ENCODE peak calls at places on chromosomes 1 and 21, in eight cellular contexts. M is HCT116, P is GM12878, W is HepG2, R is Panc1, O is upper lobe of left lung, Y is K562, Q is GM23338. U is an unnamed sample.

GRCh38 chr1:226422478-226422877 is 14.6 kb upstream of the PARP1 start:
- ATAC-seq in M (no peak), P (no peak), W (no peak), R (no peak), O (no peak), Y (no peak), Q (no peak), U (no peak)

GRCh38 chr1:40986929-40987328 is 7.4 kb downstream of the CTPS1 start:
- ATAC-seq in M (no peak), P (no peak), W (peak; percentile 52), R (no peak), O (no peak), Y (no peak), Q (no peak), U (no peak)

GRCh38 chr1:41767534-41767933 is 151.2 kb downstream of the HIVEP3 start:
- ATAC-seq in M (no peak), P (no peak), W (no peak), R (no peak), O (no peak), Y (no peak), Q (no peak), U (no peak)

GRCh38 chr1:54928327-54928726 is 41.3 kb upstream of the DHCR24 start:
- ATAC-seq in M (no peak), P (no peak), W (no peak), R (no peak), O (no peak), Y (no peak), Q (no peak), U (no peak)

GRCh38 chr1:15626269-15626668 is 9.0 kb downstream of the DDI2 start:
- ATAC-seq in M (no peak), P (no peak), W (no peak), R (no peak), O (no peak), Y (no peak), Q (no peak), U (no peak)

GRCh38 chr1:152110860-152111514 is 4.3 kb downstream of the TCHH start:
- ATAC-seq in M (peak; percentile 54), P (no peak), W (peak; percentile 66), R (peak; percentile 83), O (peak; percentile 60), Y (no peak), Q (peak; percentile 22), U (no peak)

GRCh38 chr1:42660907-42661500 is 2.8 kb downstream of the PPIH start:
- ATAC-seq in M (no peak), P (peak; percentile 23), W (no peak), R (no peak), O (no peak), Y (no peak), Q (no peak), U (no peak)

GRCh38 chr1:16109571-16109970 is 36.1 kb upstream of the FAM131C start:
- ATAC-seq in M (no peak), P (no peak), W (no peak), R (no peak), O (no peak), Y (no peak), Q (no peak), U (no peak)

GRCh38 chr1:218996362-218996761 is 177.3 kb upstream of the LYPLAL1 start:
- ATAC-seq in M (peak; percentile 69), P (peak; percentile 51), W (no peak), R (no peak), O (no peak), Y (peak; percentile 69), Q (no peak), U (no peak)

GRCh38 chr1:21247892-21248715 is 42.2 kb downstream of the ECE1 start:
- ATAC-seq in M (no peak), P (no peak), W (peak; percentile 73), R (no peak), O (no peak), Y (no peak), Q (no peak), U (no peak)

GRCh38 chr1:9317591-9318331 is 25.1 kb downstream of the SPSB1 start:
- ATAC-seq in M (peak; percentile 65), P (no peak), W (no peak), R (peak; percentile 46), O (peak; percentile 16), Y (no peak), Q (no peak), U (peak; percentile 58)

GRCh38 chr1:161031874-161032273 is 6.9 kb downstream of the TSTD1 start:
- ATAC-seq in M (no peak), P (no peak), W (no peak), R (no peak), O (no peak), Y (no peak), Q (no peak), U (no peak)

GRCh38 chr1:113802367-113803007 is 9.8 kb downstream of the RSBN1 start:
- ATAC-seq in M (no peak), P (no peak), W (no peak), R (no peak), O (no peak), Y (peak; percentile 20), Q (no peak), U (no peak)

GRCh38 chr1:50603274-50604271 is 180.3 kb upstream of the DMRTA2 start:
- ATAC-seq in M (peak; percentile 69), P (peak; percentile 66), W (no peak), R (peak; percentile 87), O (no peak), Y (no peak), Q (no peak), U (no peak)

GRCh38 chr1:101100674-101101073 is 75.1 kb upstream of the DPH5 start:
- ATAC-seq in M (no peak), P (peak; percentile 68), W (no peak), R (no peak), O (no peak), Y (no peak), Q (no peak), U (no peak)

GRCh38 chr1:208213786-208214185 is 30.4 kb downstream of the PLXNA2 start:
- ATAC-seq in M (no peak), P (no peak), W (no peak), R (no peak), O (peak; percentile 62), Y (peak; percentile 16), Q (no peak), U (peak; percentile 41)

GRCh38 chr21:29443398-29444010 is 144.8 kb downstream of the BACH1 start:
- ATAC-seq in M (no peak), P (peak; percentile 48), W (no peak), R (no peak), O (no peak), Y (no peak), Q (no peak), U (no peak)

DNA sequence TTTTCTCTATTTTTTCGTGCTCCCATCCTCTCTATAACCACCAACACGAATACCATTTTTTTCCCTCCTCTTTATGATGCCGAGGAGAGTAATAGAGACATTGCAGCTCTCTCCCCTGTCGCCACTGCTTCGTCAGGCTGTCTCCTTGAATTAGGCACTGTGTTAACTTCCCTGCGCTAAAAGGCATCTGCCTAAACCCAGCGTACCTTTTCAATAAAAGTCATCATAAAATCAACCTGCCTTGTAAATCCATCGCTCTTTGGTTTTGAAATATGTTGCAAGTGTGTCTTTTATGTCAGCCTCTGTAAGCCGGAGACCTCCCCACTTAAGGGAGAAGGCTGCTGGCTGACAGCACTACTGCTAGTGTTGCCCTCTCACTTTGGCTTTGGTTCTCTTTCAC is 8.7 kb downstream of the RNF220 start:
- ATAC-seq in M (no peak), P (no peak), W (no peak), R (no peak), O (no peak), Y (no peak), Q (no peak), U (no peak)
- H3K4me3 ChIP-seq in M (no peak overlapping the region), P (no peak overlapping the region), W (no peak overlapping the region), R (no peak overlapping the region), O (no peak overlapping the region), Y (no peak overlapping the region), Q (no peak overlapping the region), U (no peak overlapping the region)

DNA sequence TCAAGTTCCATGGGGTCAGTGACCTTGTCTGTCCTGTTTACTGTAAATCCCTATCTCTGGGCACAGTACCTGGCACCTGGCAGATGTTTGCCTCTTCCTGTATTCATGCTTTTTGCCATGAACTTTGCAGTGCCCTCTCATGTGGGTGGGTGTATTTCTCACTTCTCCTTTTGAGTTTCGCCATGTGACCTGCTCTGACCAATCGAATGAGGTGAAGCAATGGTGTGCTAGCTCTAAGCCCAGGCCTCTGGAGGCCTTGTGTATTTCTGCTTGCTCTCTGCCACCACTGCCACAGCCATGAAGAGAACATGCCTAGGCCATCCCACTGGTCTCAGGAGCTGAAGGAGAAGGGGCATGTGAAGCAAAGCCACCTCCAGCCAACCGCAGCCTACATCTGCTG is 185.5 kb upstream of the ZC3H12A start:
- ATAC-seq in M (no peak), P (peak; percentile 99), W (no peak), R (no peak), O (peak; percentile 15), Y (peak; percentile 68), Q (no peak), U (no peak)
- TF ChIP-seq POLR2AphosphoS5 in M (no peak), P (peak; percentile 63), W (no peak), R (no peak), O (no peak), Y (no peak), Q (no peak), U (no peak)

GRCh38 chr1:202135221-202135721 is 9.3 kb downstream of the ARL8A start:
- ATAC-seq in M (peak; percentile 92), P (peak; percentile 97), W (peak; percentile 92), R (peak; percentile 93), O (peak; percentile 82), Y (peak; percentile 95), Q (peak; percentile 82), U (peak; percentile 49)
- H3K4me3 ChIP-seq in M (no peak overlapping the region), P (no peak overlapping the region), W (no peak overlapping the region), R (no peak overlapping the region), O (no peak overlapping the region), Y (no peak overlapping the region), Q (no peak overlapping the region), U (no peak overlapping the region)

GRCh38 chr21:31531967-31532366 is 127.5 kb upstream of the SOD1 start:
- ATAC-seq in M (no peak), P (no peak), W (no peak), R (no peak), O (no peak), Y (no peak), Q (peak; percentile 22), U (no peak)

GRCh38 chr21:31530918-31531705 is 128.4 kb upstream of the SOD1 start:
- ATAC-seq in M (no peak), P (no peak), W (no peak), R (peak; percentile 48), O (no peak), Y (no peak), Q (peak; percentile 50), U (no peak)

GRCh38 chr21:31526040-31526439 is 133.5 kb upstream of the SOD1 start:
- ATAC-seq in M (peak; percentile 74), P (no peak), W (no peak), R (no peak), O (no peak), Y (no peak), Q (peak; percentile 30), U (no peak)

GRCh38 chr21:31529406-31529805 is 130.1 kb upstream of the SOD1 start:
- ATAC-seq in M (no peak), P (no peak), W (no peak), R (no peak), O (no peak), Y (no peak), Q (no peak), U (no peak)

DNA sequence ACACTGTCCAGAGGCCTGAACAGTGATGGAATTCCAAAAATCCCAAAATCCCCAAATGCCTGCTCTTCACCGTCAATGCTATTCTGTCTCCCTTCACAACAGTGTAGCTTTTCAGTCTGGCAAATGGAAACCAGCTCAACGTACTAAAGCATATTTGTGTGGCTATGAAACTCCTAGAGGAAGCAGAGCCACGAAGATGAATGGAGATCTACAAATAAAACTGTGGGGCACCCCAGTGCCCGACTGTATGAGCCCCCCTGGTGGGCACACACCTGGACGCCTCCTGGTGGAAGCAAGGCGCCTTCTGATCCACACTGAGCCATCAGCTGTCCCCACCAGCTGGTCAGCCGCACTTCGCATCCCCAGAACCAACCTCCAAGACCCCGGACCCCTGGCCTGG is 129.1 kb upstream of the SOD1 start:
- ATAC-seq in M (no peak), P (no peak), W (peak; percentile 60), R (no peak), O (no peak), Y (no peak), Q (no peak), U (no peak)
- TF ChIP-seq POLR2AphosphoS5 in M (no peak), P (no peak), W (no peak), R (no peak), O (no peak), Y (no peak), Q (no peak), U (no peak)

U was measured in gastroesophageal sphincter.